ENCODE peak calls at places on chromosomes 3 and 15, in ten cellular contexts. I is heart left ventricle, S is HepG2, X is esophagus muscularis mucosa, K is body of pancreas, G is sigmoid colon, P is IMR-90, F is transverse colon, V is uterus, W is ovary. Q is an unnamed sample.

GRCh38 chr3:13189639-13190375 is 116.6 kb upstream of the IQSEC1 start:
- DNase-seq in I (no peak), S (peak; percentile 90), X (no peak), K (no peak), G (peak; percentile 54), P (peak; percentile 36), F (no peak), V (no peak), W (no peak), Q (no peak)

GRCh38 chr15:79322945-79323344 is 12.0 kb downstream of the TMED3 start:
- DNase-seq in I (no peak), S (no peak), X (peak; percentile 57), K (no peak), G (no peak), P (no peak), F (no peak), V (no peak), W (no peak), Q (no peak)

GRCh38 chr3:136733317-136733833 is 18.8 kb downstream of the STAG1 start:
- DNase-seq in I (no peak), S (no peak), X (no peak), K (no peak), G (no peak), P (peak; percentile 28), F (no peak), V (no peak), W (no peak), Q (no peak)

GRCh38 chr15:97729270-97729669 is 231.2 kb upstream of the ARRDC4 start:
- DNase-seq in I (no peak), S (no peak), X (no peak), K (no peak), G (no peak), P (no peak), F (no peak), V (no peak), W (no peak), Q (no peak)

GRCh38 chr3:52068730-52069129 is 12.4 kb upstream of the DUSP7 start:
- DNase-seq in I (no peak), S (peak; percentile 25), X (no peak), K (no peak), G (no peak), P (no peak), F (peak; percentile 26), V (no peak), W (no peak), Q (no peak)

GRCh38 chr15:68023307-68024101 is 30.6 kb upstream of the PIAS1 start:
- DNase-seq in I (no peak), S (no peak), X (no peak), K (no peak), G (no peak), P (no peak), F (no peak), V (no peak), W (no peak), Q (no peak)

GRCh38 chr3:184155644-184156521 is 706 bp downstream of the DVL3 start:
- DNase-seq in I (peak; percentile 47), S (peak; percentile 68), X (no peak), K (peak; percentile 35), G (peak; percentile 79), P (peak; percentile 16), F (peak; percentile 49), V (peak; percentile 44), W (no peak), Q (no peak)

GRCh38 chr15:71195242-71195641 is 80.0 kb downstream of the THSD4 start:
- DNase-seq in I (no peak), S (no peak), X (no peak), K (no peak), G (no peak), P (no peak), F (no peak), V (no peak), W (no peak), Q (no peak)

GRCh38 chr3:124298951-124299350 is 307.0 kb upstream of the ROPN1 start:
- DNase-seq in I (no peak), S (no peak), X (peak; percentile 86), K (no peak), G (no peak), P (no peak), F (no peak), V (no peak), W (no peak), Q (no peak)

GRCh38 chr15:99104788-99105515 is at the start of gene SYNM:
- DNase-seq in I (peak; percentile 84), S (peak; percentile 72), X (no peak), K (peak; percentile 63), G (peak; percentile 94), P (peak; percentile 72), F (peak; percentile 72), V (peak; percentile 66), W (peak; percentile 77), Q (peak; percentile 58)

GRCh38 chr3:81195483-81195882 is 566.0 kb downstream of the GBE1 start:
- DNase-seq in I (no peak), S (no peak), X (no peak), K (no peak), G (no peak), P (no peak), F (no peak), V (no peak), W (no peak), Q (no peak)

GRCh38 chr3:46337911-46338310 is 16.0 kb upstream of the CCR2 start:
- DNase-seq in I (no peak), S (no peak), X (no peak), K (no peak), G (no peak), P (no peak), F (no peak), V (no peak), W (no peak), Q (no peak)

GRCh38 chr15:40098489-40099261 is 10.0 kb downstream of the BMF start:
- DNase-seq in I (peak; percentile 79), S (peak; percentile 97), X (no peak), K (peak; percentile 92), G (peak; percentile 91), P (peak; percentile 98), F (peak; percentile 80), V (peak; percentile 88), W (peak; percentile 78), Q (peak; percentile 67)

GRCh38 chr15:91589360-91589759 is 264.1 kb upstream of the SLCO3A1 start:
- DNase-seq in I (no peak), S (peak; percentile 10), X (no peak), K (no peak), G (no peak), P (no peak), F (no peak), V (no peak), W (no peak), Q (no peak)

GRCh38 chr3:152269423-152270144 is 855 bp downstream of the MBNL1 start:
- DNase-seq in I (peak; percentile 68), S (peak; percentile 46), X (peak; percentile 94), K (peak; percentile 62), G (peak; percentile 91), P (peak; percentile 94), F (peak; percentile 73), V (peak; percentile 85), W (peak; percentile 47), Q (peak; percentile 50)

GRCh38 chr3:149296972-149297371 is 36.5 kb downstream of the TM4SF18 start:
- DNase-seq in I (no peak), S (no peak), X (no peak), K (no peak), G (no peak), P (no peak), F (no peak), V (no peak), W (no peak), Q (no peak)

DNA sequence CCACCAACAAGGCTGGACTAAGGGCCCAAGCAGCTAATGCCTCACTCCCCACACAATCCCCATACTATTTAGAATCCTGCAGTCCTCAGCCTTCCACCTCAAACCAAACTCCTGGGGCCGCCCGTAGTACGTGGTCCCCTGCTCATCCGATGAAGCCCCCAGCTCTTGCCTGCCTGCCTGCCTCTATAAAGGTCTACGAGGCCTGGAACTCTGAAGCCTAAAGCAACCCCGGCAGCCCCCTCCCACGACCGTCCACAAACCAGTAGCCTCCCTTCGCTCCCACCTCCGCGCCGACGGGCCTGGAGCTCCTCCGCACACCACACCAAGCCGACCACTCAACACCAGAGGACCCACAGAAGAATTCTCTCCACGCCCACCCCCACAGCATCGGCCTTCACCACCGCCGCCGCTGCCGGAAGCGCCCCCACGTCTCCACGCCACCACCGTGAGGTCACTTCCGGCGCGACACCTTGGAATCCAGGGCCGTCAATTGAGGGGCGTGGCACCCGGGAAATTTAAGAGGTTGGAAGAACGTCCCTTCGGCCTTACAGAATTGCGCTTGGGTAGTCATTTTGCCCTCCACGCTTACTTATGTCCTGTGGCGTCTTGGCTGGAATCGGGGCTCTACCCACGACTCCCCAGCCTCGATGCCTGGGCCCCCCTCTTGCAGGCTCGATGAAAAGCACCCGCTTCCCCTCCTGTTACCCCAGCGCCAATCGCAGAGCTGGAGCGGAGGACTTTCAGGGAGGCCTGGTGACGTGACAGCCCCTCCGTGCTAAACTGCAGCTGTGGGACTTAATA is at the start of gene EDC3:
- DNase-seq in I (peak; percentile 91), S (peak; percentile 79), X (peak; percentile 95), K (peak; percentile 81), G (peak; percentile 91), P (peak; percentile 77), F (peak; percentile 90), V (peak; percentile 79), W (peak; percentile 86), Q (peak; percentile 75)
- TF ChIP-seq POLR2A in I (no peak), S (peak; percentile 49), X (no peak), K (peak; percentile 54), G (no peak), P (peak; percentile 70), F (peak; percentile 41), V (peak; percentile 24), W (peak; percentile 49), Q (no peak)

GRCh38 chr3:128760881-128761280 is 34.9 kb downstream of the RAB7A start:
- DNase-seq in I (no peak), S (no peak), X (no peak), K (no peak), G (no peak), P (peak; percentile 21), F (no peak), V (no peak), W (no peak), Q (no peak)
- H3K4me1 ChIP-seq in I (peaks cover 45% of the 10 kb centered on the region), S (no peaks in the 10 kb centered on the region), X (peaks cover 32% of the 10 kb centered on the region), K (peaks cover 22% of the 10 kb centered on the region), G (peaks cover 38% of the 10 kb centered on the region), P (peaks cover 6% of the 10 kb centered on the region), F (peaks cover 26% of the 10 kb centered on the region), V (no peaks in the 10 kb centered on the region), W (peaks cover 15% of the 10 kb centered on the region), Q (peaks cover 22% of the 10 kb centered on the region)

GRCh38 chr15:42056934-42057743 is 36.3 kb upstream of the PLA2G4E start:
- DNase-seq in I (peak; percentile 76), S (peak; percentile 80), X (no peak), K (peak; percentile 95), G (no peak), P (peak; percentile 62), F (peak; percentile 86), V (no peak), W (peak; percentile 62), Q (peak; percentile 23)
- TF ChIP-seq POLR2A in I (no peak), S (no peak), X (no peak), K (peak; percentile 24), G (no peak), P (no peak), F (peak; percentile 25), V (no peak), W (no peak), Q (no peak)

DNA sequence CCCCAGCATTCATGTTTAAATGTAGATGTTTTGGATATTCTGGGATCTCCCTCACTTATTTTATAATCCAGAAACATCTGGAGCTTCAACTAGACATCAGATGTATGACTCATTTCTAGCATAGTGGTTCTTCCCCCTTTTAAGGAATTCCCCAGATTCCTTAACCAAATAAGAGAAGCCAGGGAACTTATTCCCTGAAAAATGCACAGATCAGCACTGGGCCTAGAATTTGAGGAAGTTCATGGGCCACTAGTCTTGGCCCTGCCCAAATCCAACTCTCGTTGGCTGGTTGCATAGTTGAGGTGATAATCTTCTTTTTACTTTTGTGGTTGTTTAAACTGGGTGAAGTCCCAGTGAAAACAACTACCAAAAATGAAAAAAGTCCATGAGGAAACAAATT is 20.4 kb downstream of the RARRES1 start:
- DNase-seq in I (no peak), S (no peak), X (no peak), K (no peak), G (no peak), P (peak; percentile 91), F (no peak), V (no peak), W (no peak), Q (no peak)
- H3K4me1 ChIP-seq in I (peaks cover 21% of the 10 kb centered on the region), S (no peaks in the 10 kb centered on the region), X (peaks cover 27% of the 10 kb centered on the region), K (no peaks in the 10 kb centered on the region), G (peaks cover 25% of the 10 kb centered on the region), P (peaks cover 21% of the 10 kb centered on the region), F (peaks cover 20% of the 10 kb centered on the region), V (peaks cover 3% of the 10 kb centered on the region), W (peaks cover 5% of the 10 kb centered on the region), Q (peaks cover 45% of the 10 kb centered on the region)

Q was measured in tibial nerve.